ENCODE peak calls at places on chromosome 7, in four cellular contexts. V, Z, A and N are unnamed samples.

GRCh38 chr7:44123190-44124003 is at the start of gene POLD2:
- DNase-seq in A (peak; percentile 99), Z (peak; percentile 96), V (peak; percentile 98), N (peak; percentile 98)

GRCh38 chr7:130877236-130877635 is 143.2 kb upstream of the KLF14 start:
- DNase-seq in A (no peak), Z (no peak), V (no peak), N (no peak)

GRCh38 chr7:11021468-11021867 is 47.8 kb downstream of the PHF14 start:
- DNase-seq in Z (no peak), A (no peak), V (no peak), N (no peak)

GRCh38 chr7:128405345-128406146 is 4.2 kb downstream of the IMPDH1 start:
- DNase-seq in Z (peak; percentile 30), V (peak; percentile 75), A (peak; percentile 65), N (peak; percentile 70)

GRCh38 chr7:116230191-116231005 is 20.1 kb downstream of the TES start:
- DNase-seq in Z (no peak), V (no peak), A (no peak), N (no peak)

GRCh38 chr7:106022193-106022821 is 59.2 kb downstream of the CDHR3 start:
- DNase-seq in V (peak; percentile 88), Z (peak; percentile 35), A (no peak), N (no peak)

GRCh38 chr7:151755131-151755787 is 121.7 kb downstream of the PRKAG2 start:
- DNase-seq in A (no peak), Z (no peak), V (no peak), N (peak; percentile 59)

GRCh38 chr7:150745086-150745485 is 7.9 kb downstream of the GIMAP5 start:
- DNase-seq in Z (no peak), V (no peak), A (no peak), N (no peak)

GRCh38 chr7:35728412-35729060 is 33.6 kb upstream of the HERPUD2 start:
- DNase-seq in V (no peak), Z (no peak), A (no peak), N (no peak)

GRCh38 chr7:51316666-51317581 is at the start of gene COBL:
- DNase-seq in V (no peak), A (peak; percentile 24), Z (no peak), N (peak; percentile 66)

GRCh38 chr7:65006094-65006992 is at the start of gene ERV3-1:
- DNase-seq in Z (peak; percentile 89), A (peak; percentile 96), V (peak; percentile 97), N (peak; percentile 97)

GRCh38 chr7:116692599-116693308 is 20.8 kb downstream of the MET start:
- DNase-seq in V (peak; percentile 21), Z (peak; percentile 83), A (no peak), N (no peak)

GRCh38 chr7:38492010-38492409 is 139.2 kb downstream of the AMPH start:
- DNase-seq in Z (no peak), V (no peak), A (no peak), N (no peak)

GRCh38 chr7:74092964-74093339 is 9.3 kb downstream of the LIMK1 start:
- DNase-seq in V (no peak), A (peak; percentile 68), Z (peak; percentile 16), N (peak; percentile 84)

GRCh38 chr7:116477646-116478045 is 21.9 kb upstream of the CAV2 start:
- DNase-seq in V (no peak), Z (no peak), A (no peak), N (no peak)

GRCh38 chr7:56811081-56811480 is 321.2 kb downstream of the ZNF479 start:
- DNase-seq in V (no peak), Z (no peak), A (no peak), N (no peak)

GRCh38 chr7:42493436-42494198 is 256.6 kb upstream of the GLI3 start:
- DNase-seq in A (peak; percentile 78), Z (peak; percentile 81), V (no peak), N (peak; percentile 67)

GRCh38 chr7:95420996-95421846 is 13.6 kb downstream of the PON2 start:
- DNase-seq in V (peak; percentile 14), A (no peak), Z (no peak), N (no peak)

GRCh38 chr7:13336227-13336626 is 648.8 kb downstream of the ARL4A start:
- DNase-seq in Z (peak; percentile 38), A (no peak), V (no peak), N (no peak)

GRCh38 chr7:92848441-92848840 is 12.1 kb upstream of the CDK6 start:
- DNase-seq in V (no peak), A (no peak), Z (no peak), N (no peak)

GRCh38 chr7:131110294-131111080 is 217.2 kb upstream of the MKLN1 start:
- DNase-seq in Z (peak; percentile 26), V (peak; percentile 40), A (peak; percentile 31), N (no peak)

GRCh38 chr7:41688012-41688625 is 14.8 kb downstream of the INHBA start:
- DNase-seq in Z (no peak), V (no peak), A (no peak), N (no peak)

GRCh38 chr7:28748934-28749584 is 209.1 kb downstream of the TRIL start:
- DNase-seq in A (peak; percentile 30), Z (peak; percentile 82), V (no peak), N (peak; percentile 61)

GRCh38 chr7:114508096-114508495 is 93.5 kb downstream of the FOXP2 start:
- DNase-seq in V (no peak), A (no peak), Z (no peak), N (no peak)

GRCh38 chr7:128453836-128454804 is 1.6 kb upstream of the HILPDA start:
- DNase-seq in V (no peak), Z (no peak), A (peak; percentile 95), N (peak; percentile 72)

GRCh38 chr7:50426280-50427045 is 23.7 kb downstream of the FIGNL1 start:
- DNase-seq in Z (no peak), V (no peak), A (no peak), N (no peak)

GRCh38 chr7:70915067-70915466 is 216.9 kb upstream of the GALNT17 start:
- DNase-seq in Z (no peak), A (no peak), V (no peak), N (no peak)
- H3K9me3 ChIP-seq in Z (peaks cover 20% of the 10 kb centered on the region), A (no peaks in the 10 kb centered on the region), V (no peaks in the 10 kb centered on the region), N (no peaks in the 10 kb centered on the region)

DNA sequence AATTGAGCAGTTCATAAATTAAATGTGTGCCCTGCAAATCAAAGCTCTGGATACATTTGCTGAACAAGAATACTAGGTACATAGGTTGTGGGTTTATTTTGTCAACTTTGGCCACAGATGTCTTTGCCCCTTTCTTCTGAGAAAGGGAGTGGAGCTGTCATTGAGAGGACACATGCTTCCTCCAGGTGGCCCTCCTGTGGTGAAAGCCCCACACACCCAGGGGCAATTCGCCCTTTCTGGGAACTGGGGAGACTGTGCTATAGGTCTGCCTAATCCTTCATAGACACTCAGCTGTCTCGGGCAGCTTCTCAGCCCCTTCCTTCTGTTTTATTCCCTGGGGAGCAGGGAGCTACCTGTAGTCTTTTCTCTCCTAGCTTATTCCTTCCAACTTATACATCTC is 605.7 kb upstream of the DPP6 start:
- DNase-seq in A (no peak), V (no peak), Z (no peak), N (no peak)
- H3K9me3 ChIP-seq in A (no peaks in the 10 kb centered on the region), V (no peaks in the 10 kb centered on the region), Z (peaks cover 4% of the 10 kb centered on the region), N (no peaks in the 10 kb centered on the region)

GRCh38 chr7:158051372-158051760 is 536.3 kb downstream of the PTPRN2 start:
- DNase-seq in V (no peak), Z (no peak), A (no peak), N (peak; percentile 2)
- H3K9me3 ChIP-seq in V (no peaks in the 10 kb centered on the region), Z (peaks cover 43% of the 10 kb centered on the region), A (no peaks in the 10 kb centered on the region), N (no peaks in the 10 kb centered on the region)

GRCh38 chr7:269721-270120 is 20.2 kb upstream of the FOXL3 start:
- DNase-seq in Z (no peak), A (peak; percentile 2), V (no peak), N (no peak)
- H3K9me3 ChIP-seq in Z (peaks cover 3% of the 10 kb centered on the region), A (peaks cover 2% of the 10 kb centered on the region), V (no peaks in the 10 kb centered on the region), N (peaks cover 3% of the 10 kb centered on the region)